ENCODE peak calls at places on chromosomes 6 and 20, in seven cellular contexts. D, T, A, K, X, P and U are unnamed samples.

GRCh38 chr6:118574051-118574865 is 26.2 kb downstream of the PLN start:
- DNase-seq in K (no peak), T (no peak), P (no peak), X (no peak), D (no peak), A (no peak), U (no peak)

GRCh38 chr6:110125361-110125760 is 54.1 kb downstream of the WASF1 start:
- DNase-seq in P (no peak), A (no peak), T (no peak), D (no peak), K (no peak), X (no peak), U (no peak)

GRCh38 chr6:157682856-157683481 is 140.1 kb upstream of the SNX9 start:
- DNase-seq in D (no peak), X (no peak), K (no peak), A (no peak), P (no peak), T (no peak), U (no peak)

GRCh38 chr6:51025082-51025777 is 206.6 kb downstream of the TFAP2B start:
- DNase-seq in A (peak), T (no peak), D (no peak), P (no peak), X (no peak), K (no peak), U (no peak)

GRCh38 chr20:63767456-63767855 is 27.9 kb downstream of the SLC2A4RG start:
- DNase-seq in A (no peak), T (no peak), K (no peak), X (peak), P (peak), D (no peak), U (no peak)

GRCh38 chr20:25020901-25021301 is 28.4 kb upstream of the APMAP start:
- DNase-seq in A (no peak), D (no peak), P (no peak), T (peak), K (no peak), X (no peak), U (no peak)

GRCh38 chr20:32231847-32232246 is 24.2 kb downstream of the POFUT1 start:
- DNase-seq in T (peak), D (no peak), P (no peak), A (no peak), X (no peak), K (no peak), U (peak)

GRCh38 chr6:50007821-50008220 is 14.0 kb downstream of the DEFB110 start:
- DNase-seq in K (no peak), D (no peak), A (no peak), P (no peak), T (no peak), X (no peak), U (no peak)

GRCh38 chr6:118705799-118706481 is 54.5 kb upstream of the CEP85L start:
- DNase-seq in P (peak), A (no peak), K (no peak), X (peak), D (no peak), T (no peak), U (no peak)

GRCh38 chr6:160859822-160860221 is 131.7 kb upstream of the MAP3K4 start:
- DNase-seq in T (no peak), D (no peak), X (no peak), A (no peak), P (no peak), K (no peak), U (no peak)

GRCh38 chr6:36296240-36296639 is 26.4 kb downstream of the PNPLA1 start:
- DNase-seq in D (no peak), T (no peak), A (no peak), P (no peak), X (no peak), K (no peak), U (no peak)

GRCh38 chr20:59469266-59470252 is 134.8 kb upstream of the PHACTR3 start:
- DNase-seq in P (no peak), A (no peak), T (no peak), K (no peak), X (peak), D (no peak), U (no peak)

GRCh38 chr6:136077834-136078576 is 172.1 kb downstream of the MTFR2 start:
- DNase-seq in P (no peak), A (peak), X (no peak), T (no peak), K (no peak), D (peak), U (no peak)

GRCh38 chr6:158713469-158713868 is 63.6 kb downstream of the SYTL3 start:
- DNase-seq in A (no peak), K (no peak), T (no peak), X (peak), P (no peak), D (no peak), U (no peak)

GRCh38 chr6:35810831-35811698 is 5.9 kb downstream of the LHFPL5 start:
- DNase-seq in P (no peak), K (no peak), A (peak), D (no peak), X (peak), T (peak), U (no peak)

GRCh38 chr6:16781348-16782169 is 20.3 kb upstream of the ATXN1 start:
- DNase-seq in A (no peak), T (no peak), P (no peak), K (no peak), D (no peak), X (no peak), U (no peak)

GRCh38 chr6:39855356-39855995 is 63.3 kb downstream of the DAAM2 start:
- DNase-seq in K (no peak), X (no peak), P (no peak), D (no peak), A (peak), T (no peak), U (no peak)

GRCh38 chr6:96781557-96781956 is 55.7 kb downstream of the GPR63 start:
- DNase-seq in A (no peak), X (no peak), D (no peak), T (no peak), P (no peak), K (no peak), U (no peak)

GRCh38 chr6:4607026-4607704 is 169.0 kb upstream of the CDYL start:
- DNase-seq in X (peak), D (peak), P (peak), T (peak), A (peak), K (no peak), U (no peak)

GRCh38 chr6:135722679-135723078 is 128.8 kb upstream of the PDE7B start:
- DNase-seq in D (peak), X (no peak), A (peak), K (no peak), T (peak), P (no peak), U (no peak)

GRCh38 chr20:33660685-33661058 is 1.5 kb upstream of the C20orf144 start:
- DNase-seq in P (no peak), X (no peak), A (no peak), T (no peak), D (no peak), K (no peak), U (no peak)

GRCh38 chr20:50343125-50343489 is 152.5 kb downstream of the CEBPB start:
- DNase-seq in T (no peak), D (no peak), A (no peak), K (no peak), P (no peak), X (no peak), U (no peak)

GRCh38 chr6:123616942-123617341 is 19.8 kb downstream of the TRDN start:
- DNase-seq in X (no peak), D (no peak), T (no peak), A (no peak), K (no peak), P (no peak), U (no peak)

GRCh38 chr6:139931746-139932145 is 557.3 kb upstream of the CITED2 start:
- DNase-seq in A (no peak), T (no peak), X (no peak), K (no peak), D (no peak), P (no peak), U (no peak)

GRCh38 chr20:2603816-2604505 is 48.5 kb upstream of the NOP56 start:
- DNase-seq in A (no peak), X (no peak), P (peak), D (no peak), T (no peak), K (no peak), U (no peak)

GRCh38 chr20:38726849-38727601 is 2.7 kb downstream of the SLC32A1 start:
- DNase-seq in K (peak), A (no peak), D (no peak), X (peak), T (peak), P (peak), U (peak)

GRCh38 chr6:37391100-37391499 is 37.3 kb downstream of the RNF8 start:
- DNase-seq in X (no peak), K (no peak), P (peak), A (no peak), T (no peak), D (no peak), U (no peak)

GRCh38 chr20:64103871-64104666 is 3.3 kb downstream of the NPBWR2 start:
- DNase-seq in K (peak), D (no peak), T (no peak), P (no peak), X (peak), A (no peak), U (peak)

GRCh38 chr20:57589728-57590484 is 29.0 kb downstream of the PCK1 start:
- DNase-seq in T (no peak), K (no peak), X (no peak), P (peak), A (no peak), D (no peak), U (no peak)

GRCh38 chr20:62908971-62909791 is 17.1 kb downstream of the DIDO1 start:
- DNase-seq in K (no peak), X (no peak), D (no peak), T (no peak), A (no peak), P (no peak), U (no peak)

GRCh38 chr20:59152559-59153354 is 10.9 kb upstream of the ZNF831 start:
- DNase-seq in K (peak), X (peak), A (no peak), P (no peak), T (no peak), D (no peak), U (no peak)

GRCh38 chr6:87926072-87926471 is 121.6 kb upstream of the SPACA1 start:
- DNase-seq in T (no peak), X (no peak), A (no peak), K (no peak), P (no peak), D (no peak), U (no peak)

GRCh38 chr20:37690626-37691369 is 3.0 kb upstream of the CTNNBL1 start:
- DNase-seq in D (no peak), X (no peak), T (no peak), P (no peak), K (no peak), A (no peak), U (no peak)

GRCh38 chr20:37695684-37696342 is 2.0 kb downstream of the CTNNBL1 start:
- DNase-seq in T (no peak), K (no peak), P (no peak), A (no peak), X (no peak), D (no peak), U (no peak)

GRCh38 chr20:37693203-37693602 is 627 bp upstream of the CTNNBL1 start:
- DNase-seq in D (no peak), K (no peak), P (no peak), X (no peak), A (no peak), T (no peak), U (no peak)

GRCh38 chr20:37692447-37693166 is 1.2 kb upstream of the CTNNBL1 start:
- DNase-seq in A (no peak), P (no peak), T (no peak), X (no peak), D (no peak), K (no peak), U (no peak)

GRCh38 chr20:37693629-37694626 is at the start of gene CTNNBL1:
- DNase-seq in P (peak), X (peak), D (peak), K (peak), T (peak), A (peak), U (peak)
- TF ChIP-seq CTCF in P (no peak), X (no peak), D (no peak), K (no peak), T (no peak), A (no peak), U (no peak)

GRCh38 chr6:106666290-106667021 is 37.1 kb downstream of the QRSL1 start:
- DNase-seq in D (no peak), K (no peak), A (no peak), X (no peak), T (no peak), P (no peak), U (no peak)
- TF ChIP-seq CTCF in D (no peak), K (no peak), A (no peak), X (no peak), T (no peak), P (no peak), U (no peak)

GRCh38 chr6:33080127-33081089 is 4.6 kb downstream of the HLA-DPB1 start:
- DNase-seq in A (peak), X (peak), K (peak), P (peak), D (no peak), T (peak), U (peak)

GRCh38 chr6:33081098-33081824 is 5.5 kb downstream of the HLA-DPB1 start:
- DNase-seq in P (no peak), D (no peak), X (no peak), T (no peak), K (peak), A (no peak), U (no peak)

GRCh38 chr6:33085627-33086026 is 9.8 kb downstream of the HLA-DPB1 start:
- DNase-seq in K (no peak), A (no peak), P (no peak), T (no peak), D (no peak), X (no peak), U (no peak)

GRCh38 chr6:33079575-33079974 is 3.8 kb downstream of the HLA-DPB1 start:
- DNase-seq in T (no peak), X (no peak), A (no peak), K (no peak), D (no peak), P (no peak), U (no peak)

GRCh38 chr6:33082702-33083101 is 6.9 kb downstream of the HLA-DPB1 start:
- DNase-seq in X (peak), P (no peak), A (no peak), K (peak), D (no peak), T (peak), U (peak)
- TF ChIP-seq CTCF in X (no peak), P (no peak), A (no peak), K (peak), D (peak), T (peak), U (no peak)

GRCh38 chr6:121858310-121858709 is 422.9 kb downstream of the GJA1 start:
- DNase-seq in K (no peak), P (no peak), T (no peak), D (no peak), A (no peak), X (no peak), U (no peak)
- TF ChIP-seq CTCF in K (no peak), P (no peak), T (no peak), D (no peak), A (no peak), X (no peak), U (no peak)